ENCODE peak calls at places on chromosomes 11 and 22, in four cellular contexts. Q is DMS153, J is neuronal stem cell, A is tibial artery. M is an unnamed sample.

GRCh38 chr11:107549253-107549953 is 16.1 kb downstream of the ALKBH8 start:
- DNase-seq in Q (no peak), J (no peak), A (no peak), M (peak)

GRCh38 chr11:125404811-125405481 is 91.1 kb downstream of the FEZ1 start:
- DNase-seq in Q (no peak), J (peak), A (peak), M (peak)

GRCh38 chr11:30392977-30393376 is 70.1 kb downstream of the ARL14EP start:
- DNase-seq in Q (no peak), J (no peak), A (no peak), M (no peak)

GRCh38 chr11:36156486-36157150 is 132.6 kb downstream of the COMMD9 start:
- DNase-seq in Q (no peak), J (no peak), A (no peak), M (no peak)

GRCh38 chr11:75286826-75287465 is 46.4 kb downstream of the TPBGL start:
- DNase-seq in Q (no peak), J (no peak), A (no peak), M (no peak)

GRCh38 chr11:27234043-27234668 is 128.9 kb downstream of the CCDC34 start:
- DNase-seq in Q (peak), J (no peak), A (peak), M (peak)

GRCh38 chr11:71153005-71153395 is 99.4 kb downstream of the SHANK2 start:
- DNase-seq in Q (no peak), J (no peak), A (no peak), M (no peak)

GRCh38 chr11:64318694-64319420 is 936 bp downstream of the PRDX5 start:
- DNase-seq in Q (no peak), J (no peak), A (no peak), M (no peak)

GRCh38 chr22:26835929-26836528 is 178.6 kb downstream of the MIAT start:
- DNase-seq in Q (peak), J (peak), A (peak), M (no peak)

GRCh38 chr22:39498802-39499201 is 3.3 kb upstream of the MIEF1 start:
- DNase-seq in Q (peak), J (no peak), A (no peak), M (peak)

GRCh38 chr11:697028-697491 is 1.4 kb downstream of the TMEM80 start:
- DNase-seq in Q (no peak), J (no peak), A (no peak), M (no peak)

GRCh38 chr11:85076535-85077330 is 550.4 kb downstream of the DLG2 start:
- DNase-seq in Q (peak), J (no peak), A (no peak), M (peak)

GRCh38 chr11:96376796-96377195 is 12.9 kb downstream of the CCDC82 start:
- DNase-seq in Q (no peak), J (no peak), A (no peak), M (no peak)

GRCh38 chr11:41074318-41074717 is 385.1 kb downstream of the LRRC4C start:
- DNase-seq in Q (no peak), J (no peak), A (no peak), M (no peak)

GRCh38 chr11:101428918-101429317 is 154.9 kb downstream of the TRPC6 start:
- DNase-seq in Q (no peak), J (no peak), A (no peak), M (no peak)

GRCh38 chr22:40757071-40757470 is 62.1 kb downstream of the SLC25A17 start:
- DNase-seq in Q (peak), J (no peak), A (no peak), M (no peak)

GRCh38 chr11:1927151-1928037 is 7.9 kb downstream of the TNNT3 start:
- DNase-seq in Q (no peak), J (no peak), A (no peak), M (no peak)

GRCh38 chr11:16404781-16405180 is 48.4 kb upstream of the SOX6 start:
- DNase-seq in Q (no peak), J (no peak), A (no peak), M (no peak)

GRCh38 chr22:27776410-27776958 is 25.1 kb downstream of the MN1 start:
- DNase-seq in Q (no peak), J (peak), A (no peak), M (no peak)

GRCh38 chr11:47083913-47084312 is 92.8 kb downstream of the ARFGAP2 start:
- DNase-seq in Q (no peak), J (no peak), A (no peak), M (no peak)

GRCh38 chr11:69000391-69000790 is 12.7 kb downstream of the MRGPRF start:
- DNase-seq in Q (no peak), J (no peak), A (peak), M (no peak)

GRCh38 chr11:17905477-17905876 is 107.4 kb downstream of the SERGEF start:
- DNase-seq in Q (no peak), J (no peak), A (no peak), M (no peak)